ENCODE peak calls at places on chromosomes 3 and 15, in eight cellular contexts. Y, R, X, P, Z, C, G and O are unnamed samples.

GRCh38 chr15:71757741-71758530 is 52.4 kb upstream of the NR2E3 start:
- DNase-seq in Y (no peak), R (no peak), X (no peak), P (peak), Z (no peak), C (no peak), G (no peak), O (no peak)

GRCh38 chr15:74158855-74159650 is 14.5 kb upstream of the ISLR start:
- DNase-seq in Y (no peak), R (no peak), X (no peak), P (no peak), Z (no peak), C (no peak), G (no peak), O (no peak)

GRCh38 chr15:69983696-69984265 is 113.9 kb downstream of the TLE3 start:
- DNase-seq in Y (no peak), R (no peak), X (no peak), P (no peak), Z (no peak), C (no peak), G (no peak), O (no peak)

GRCh38 chr3:192864943-192865342 is 52.7 kb downstream of the MB21D2 start:
- DNase-seq in Y (no peak), R (no peak), X (no peak), P (no peak), Z (no peak), C (no peak), G (no peak), O (no peak)

GRCh38 chr3:31377045-31377642 is 155.6 kb upstream of the STT3B start:
- DNase-seq in Y (no peak), R (peak), X (no peak), P (no peak), Z (no peak), C (no peak), G (peak), O (no peak)

GRCh38 chr15:93321881-93322282 is 232.9 kb upstream of the RGMA start:
- DNase-seq in Y (no peak), R (no peak), X (no peak), P (no peak), Z (no peak), C (no peak), G (no peak), O (no peak)

GRCh38 chr3:89164774-89165173 is 57.4 kb downstream of the EPHA3 start:
- DNase-seq in Y (no peak), R (no peak), X (no peak), P (no peak), Z (no peak), C (no peak), G (no peak), O (no peak)

GRCh38 chr3:147838650-147839049 is 429.5 kb downstream of the ZIC1 start:
- DNase-seq in Y (no peak), R (no peak), X (no peak), P (no peak), Z (no peak), C (peak), G (no peak), O (no peak)

GRCh38 chr15:95887666-95888480 is 442.6 kb upstream of the NR2F2 start:
- DNase-seq in Y (no peak), R (no peak), X (no peak), P (no peak), Z (no peak), C (no peak), G (no peak), O (no peak)

GRCh38 chr15:65583701-65584100 is 27.2 kb downstream of the INTS14 start:
- DNase-seq in Y (no peak), R (peak), X (no peak), P (peak), Z (peak), C (no peak), G (peak), O (no peak)

GRCh38 chr3:72301779-72302178 is 516.8 kb upstream of the PROK2 start:
- DNase-seq in Y (no peak), R (no peak), X (no peak), P (no peak), Z (no peak), C (no peak), G (no peak), O (no peak)

GRCh38 chr3:88795502-88795901 is 311.9 kb upstream of the EPHA3 start:
- DNase-seq in Y (no peak), R (no peak), X (no peak), P (no peak), Z (no peak), C (no peak), G (no peak), O (no peak)

GRCh38 chr15:43249699-43250203 is 17.0 kb downstream of the TGM5 start:
- DNase-seq in Y (no peak), R (no peak), X (no peak), P (no peak), Z (peak), C (peak), G (no peak), O (no peak)

GRCh38 chr3:126979076-126979628 is 3.8 kb upstream of the PLXNA1 start:
- DNase-seq in Y (no peak), R (no peak), X (no peak), P (no peak), Z (no peak), C (no peak), G (no peak), O (no peak)

GRCh38 chr3:170690133-170690981 is 104.5 kb upstream of the SLC7A14 start:
- DNase-seq in Y (peak), R (peak), X (peak), P (peak), Z (peak), C (peak), G (peak), O (peak)

GRCh38 chr3:184234224-184234623 is 4.8 kb downstream of the VWA5B2 start:
- DNase-seq in Y (no peak), R (no peak), X (peak), P (no peak), Z (no peak), C (peak), G (no peak), O (peak)

GRCh38 chr3:58585994-58586393 is 8.8 kb upstream of the FAM107A start:
- DNase-seq in Y (no peak), R (no peak), X (peak), P (peak), Z (peak), C (no peak), G (no peak), O (no peak)

GRCh38 chr3:62587169-62587568 is 213.8 kb upstream of the FEZF2 start:
- DNase-seq in Y (no peak), R (no peak), X (no peak), P (no peak), Z (no peak), C (no peak), G (no peak), O (no peak)

GRCh38 chr15:80880086-80880485 is 100.9 kb downstream of the CEMIP start:
- DNase-seq in Y (no peak), R (no peak), X (no peak), P (no peak), Z (no peak), C (no peak), G (no peak), O (no peak)

GRCh38 chr3:141608438-141608837 is 121.6 kb downstream of the RASA2 start:
- DNase-seq in Y (no peak), R (no peak), X (no peak), P (no peak), Z (no peak), C (no peak), G (no peak), O (no peak)

GRCh38 chr15:91795281-91795680 is 58.2 kb upstream of the SLCO3A1 start:
- DNase-seq in Y (no peak), R (no peak), X (no peak), P (no peak), Z (no peak), C (no peak), G (no peak), O (no peak)

GRCh38 chr15:64356443-64357040 is 569 bp upstream of the CSNK1G1 start:
- DNase-seq in Y (no peak), R (no peak), X (no peak), P (no peak), Z (no peak), C (peak), G (no peak), O (no peak)